ENCODE peak calls at places on chromosomes 16 and 17, in nine cellular contexts. One of them, this sample, is unnamed.

GRCh38 chr17:43702636-43703035 is 40.9 kb upstream of the MEOX1 start:
- DNase-seq in tibial nerve: no peak
- DNase-seq in AG04449: no peak
- DNase-seq in esophagus squamous epithelium: no peak
- DNase-seq in BE2C: peak; percentile 85
- DNase-seq in HFF-Myc: no peak
- DNase-seq in endodermal cell: peak; percentile 87
- DNase-seq in uterus: no peak
- DNase-seq in AG10803: no peak
- DNase-seq in this sample: no peak

GRCh38 chr17:31197991-31198390 is 99.0 kb downstream of the OMG start:
- DNase-seq in uterus: no peak
- DNase-seq in AG04449: no peak
- DNase-seq in endodermal cell: no peak
- DNase-seq in BE2C: no peak
- DNase-seq in tibial nerve: no peak
- DNase-seq in esophagus squamous epithelium: no peak
- DNase-seq in AG10803: peak; percentile 28
- DNase-seq in HFF-Myc: no peak
- DNase-seq in this sample: no peak

GRCh38 chr16:70685938-70686375 is at the start of gene MTSS2:
- DNase-seq in tibial nerve: peak; percentile 72
- DNase-seq in esophagus squamous epithelium: no peak
- DNase-seq in uterus: peak; percentile 90
- DNase-seq in HFF-Myc: no peak
- DNase-seq in BE2C: peak; percentile 90
- DNase-seq in endodermal cell: peak; percentile 93
- DNase-seq in AG04449: no peak
- DNase-seq in AG10803: peak; percentile 89
- DNase-seq in this sample: peak; percentile 87

GRCh38 chr17:42027961-42028790 is 8.3 kb downstream of the NKIRAS2 start:
- DNase-seq in AG04449: no peak
- DNase-seq in AG10803: no peak
- DNase-seq in uterus: no peak
- DNase-seq in endodermal cell: peak; percentile 94
- DNase-seq in BE2C: no peak
- DNase-seq in HFF-Myc: no peak
- DNase-seq in tibial nerve: no peak
- DNase-seq in esophagus squamous epithelium: no peak
- DNase-seq in this sample: no peak

GRCh38 chr16:67571464-67571863 is 9.1 kb downstream of the CTCF start:
- DNase-seq in tibial nerve: no peak
- DNase-seq in HFF-Myc: no peak
- DNase-seq in endodermal cell: no peak
- DNase-seq in BE2C: no peak
- DNase-seq in AG10803: peak; percentile 67
- DNase-seq in AG04449: no peak
- DNase-seq in esophagus squamous epithelium: no peak
- DNase-seq in uterus: no peak
- DNase-seq in this sample: no peak

GRCh38 chr17:43515641-43516040 is 30.5 kb downstream of the ETV4 start:
- DNase-seq in AG10803: peak; percentile 75
- DNase-seq in HFF-Myc: no peak
- DNase-seq in uterus: no peak
- DNase-seq in tibial nerve: no peak
- DNase-seq in AG04449: no peak
- DNase-seq in endodermal cell: no peak
- DNase-seq in esophagus squamous epithelium: no peak
- DNase-seq in BE2C: no peak
- DNase-seq in this sample: no peak

GRCh38 chr16:1264257-1265089 is 8.6 kb downstream of the TPSD1 start:
- DNase-seq in esophagus squamous epithelium: no peak
- DNase-seq in uterus: no peak
- DNase-seq in HFF-Myc: no peak
- DNase-seq in tibial nerve: no peak
- DNase-seq in BE2C: no peak
- DNase-seq in AG04449: no peak
- DNase-seq in endodermal cell: no peak
- DNase-seq in AG10803: no peak
- DNase-seq in this sample: no peak

GRCh38 chr16:84950906-84951305 is 60.4 kb downstream of the ZDHHC7 start:
- DNase-seq in AG04449: no peak
- DNase-seq in AG10803: no peak
- DNase-seq in esophagus squamous epithelium: no peak
- DNase-seq in endodermal cell: peak; percentile 69
- DNase-seq in tibial nerve: no peak
- DNase-seq in uterus: no peak
- DNase-seq in BE2C: peak; percentile 54
- DNase-seq in HFF-Myc: no peak
- DNase-seq in this sample: no peak

GRCh38 chr16:46482895-46483294 is 138.3 kb downstream of the SHCBP1 start:
- DNase-seq in HFF-Myc: no peak
- DNase-seq in endodermal cell: no peak
- DNase-seq in tibial nerve: no peak
- DNase-seq in esophagus squamous epithelium: no peak
- DNase-seq in AG04449: no peak
- DNase-seq in uterus: no peak
- DNase-seq in AG10803: no peak
- DNase-seq in BE2C: no peak
- DNase-seq in this sample: no peak

GRCh38 chr17:46053911-46054534 is 55.0 kb downstream of the STH start:
- DNase-seq in uterus: no peak
- DNase-seq in esophagus squamous epithelium: no peak
- DNase-seq in endodermal cell: no peak
- DNase-seq in AG04449: peak; percentile 21
- DNase-seq in BE2C: no peak
- DNase-seq in HFF-Myc: peak; percentile 52
- DNase-seq in tibial nerve: no peak
- DNase-seq in AG10803: peak; percentile 46
- DNase-seq in this sample: no peak

GRCh38 chr17:31903401-31903800 is 1.9 kb upstream of the UTP6 start:
- DNase-seq in tibial nerve: no peak
- DNase-seq in uterus: no peak
- DNase-seq in HFF-Myc: no peak
- DNase-seq in endodermal cell: no peak
- DNase-seq in AG10803: no peak
- DNase-seq in BE2C: no peak
- DNase-seq in esophagus squamous epithelium: no peak
- DNase-seq in AG04449: no peak
- DNase-seq in this sample: no peak

GRCh38 chr17:77352441-77352840 is 211.7 kb downstream of the SEC14L1 start:
- DNase-seq in endodermal cell: no peak
- DNase-seq in AG10803: no peak
- DNase-seq in HFF-Myc: no peak
- DNase-seq in uterus: no peak
- DNase-seq in AG04449: no peak
- DNase-seq in tibial nerve: no peak
- DNase-seq in BE2C: no peak
- DNase-seq in esophagus squamous epithelium: no peak
- DNase-seq in this sample: no peak

GRCh38 chr17:56914641-56915263 is 903 bp upstream of the TRIM25 start:
- DNase-seq in endodermal cell: no peak
- DNase-seq in tibial nerve: no peak
- DNase-seq in AG04449: no peak
- DNase-seq in HFF-Myc: no peak
- DNase-seq in uterus: no peak
- DNase-seq in esophagus squamous epithelium: no peak
- DNase-seq in AG10803: no peak
- DNase-seq in BE2C: no peak
- DNase-seq in this sample: no peak

DNA sequence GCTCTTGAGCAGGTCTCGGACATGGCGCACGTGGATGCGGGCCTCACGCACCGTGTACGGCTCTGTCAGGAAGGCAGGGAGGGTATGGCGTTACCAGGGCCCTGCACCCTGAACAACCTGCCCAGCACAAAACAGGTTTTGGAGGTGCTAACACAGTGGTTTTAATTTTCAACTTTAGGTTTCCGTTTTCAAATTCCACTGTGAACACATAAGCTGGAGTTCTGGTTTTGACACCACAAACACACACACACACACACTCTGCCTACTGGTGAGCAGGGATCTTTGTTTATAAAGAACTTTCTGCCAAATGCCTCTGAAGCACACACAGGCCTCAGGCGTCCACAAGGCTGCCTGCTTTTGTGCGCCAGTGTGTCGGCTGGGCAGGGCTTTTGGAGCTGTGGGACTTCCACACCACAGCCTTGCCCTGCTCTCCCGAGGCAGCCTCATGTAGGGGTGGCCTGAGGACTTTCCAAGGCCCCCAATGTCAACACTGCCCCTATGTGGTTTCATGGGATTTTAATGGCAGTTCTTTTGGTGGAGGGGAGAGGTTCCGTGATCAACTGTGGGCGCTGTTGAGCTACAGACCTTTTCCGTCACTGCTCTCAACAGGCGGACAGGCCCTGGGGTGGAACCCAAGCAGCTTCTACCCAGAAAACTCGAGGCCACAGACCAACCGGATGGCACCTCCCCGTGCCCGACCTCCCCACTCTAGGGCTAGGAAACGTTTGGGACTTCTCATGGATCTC is 9.4 kb downstream of the CLUH start:
- DNase-seq in uterus: peak; percentile 8
- DNase-seq in BE2C: no peak
- DNase-seq in AG04449: no peak
- DNase-seq in endodermal cell: peak; percentile 75
- DNase-seq in HFF-Myc: no peak
- DNase-seq in esophagus squamous epithelium: no peak
- DNase-seq in tibial nerve: no peak
- DNase-seq in AG10803: no peak
- DNase-seq in this sample: peak; percentile 11
- H3K4me3 ChIP-seq in uterus: no peak overlapping the region
- H3K4me3 ChIP-seq in BE2C: no peak overlapping the region
- H3K4me3 ChIP-seq in AG04449: no peak overlapping the region
- H3K4me3 ChIP-seq in endodermal cell: no peak overlapping the region
- H3K4me3 ChIP-seq in HFF-Myc: no peak overlapping the region
- H3K4me3 ChIP-seq in esophagus squamous epithelium: no peak overlapping the region
- H3K4me3 ChIP-seq in tibial nerve: no peak overlapping the region
- H3K4me3 ChIP-seq in AG10803: no peak overlapping the region
- H3K4me3 ChIP-seq in this sample: no peak overlapping the region

GRCh38 chr16:50497592-50497991 is 50.6 kb upstream of the NKD1 start:
- DNase-seq in HFF-Myc: no peak
- DNase-seq in esophagus squamous epithelium: no peak
- DNase-seq in uterus: no peak
- DNase-seq in endodermal cell: peak; percentile 29
- DNase-seq in tibial nerve: no peak
- DNase-seq in AG04449: peak; percentile 0
- DNase-seq in BE2C: no peak
- DNase-seq in AG10803: peak; percentile 77
- DNase-seq in this sample: no peak

GRCh38 chr16:50496990-50497389 is 51.2 kb upstream of the NKD1 start:
- DNase-seq in BE2C: no peak
- DNase-seq in esophagus squamous epithelium: no peak
- DNase-seq in AG04449: no peak
- DNase-seq in HFF-Myc: no peak
- DNase-seq in endodermal cell: no peak
- DNase-seq in uterus: no peak
- DNase-seq in AG10803: no peak
- DNase-seq in tibial nerve: no peak
- DNase-seq in this sample: no peak

GRCh38 chr16:50499254-50499653 is 48.9 kb upstream of the NKD1 start:
- DNase-seq in uterus: no peak
- DNase-seq in AG04449: no peak
- DNase-seq in esophagus squamous epithelium: no peak
- DNase-seq in HFF-Myc: no peak
- DNase-seq in tibial nerve: no peak
- DNase-seq in BE2C: no peak
- DNase-seq in endodermal cell: peak; percentile 19
- DNase-seq in AG10803: no peak
- DNase-seq in this sample: no peak

GRCh38 chr16:50500171-50500874 is 47.9 kb upstream of the NKD1 start:
- DNase-seq in AG10803: no peak
- DNase-seq in endodermal cell: peak; percentile 28
- DNase-seq in tibial nerve: no peak
- DNase-seq in HFF-Myc: no peak
- DNase-seq in AG04449: no peak
- DNase-seq in uterus: no peak
- DNase-seq in esophagus squamous epithelium: no peak
- DNase-seq in BE2C: no peak
- DNase-seq in this sample: no peak

DNA sequence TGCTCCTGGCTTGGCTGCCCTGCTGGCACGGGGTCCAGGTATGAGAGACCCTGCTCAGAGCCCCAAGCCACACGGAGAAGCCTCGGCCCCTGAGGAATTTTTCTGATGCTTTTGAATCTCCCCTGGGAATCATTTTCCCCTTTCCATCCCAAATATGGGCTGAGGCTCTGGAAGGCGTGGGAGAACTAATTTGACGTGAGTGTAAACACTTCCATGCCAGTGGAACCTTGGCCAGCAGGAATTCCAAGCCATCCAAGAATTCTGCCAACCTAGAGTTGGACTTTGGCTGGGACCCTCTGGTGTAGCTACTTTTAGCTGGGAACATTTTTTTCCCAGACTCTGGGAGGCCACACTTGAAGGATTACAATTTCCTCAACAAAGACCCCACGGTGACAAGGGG is 49.4 kb upstream of the NKD1 start:
- DNase-seq in BE2C: no peak
- DNase-seq in uterus: no peak
- DNase-seq in AG04449: no peak
- DNase-seq in tibial nerve: no peak
- DNase-seq in esophagus squamous epithelium: no peak
- DNase-seq in AG10803: peak; percentile 47
- DNase-seq in endodermal cell: peak; percentile 35
- DNase-seq in HFF-Myc: no peak
- DNase-seq in this sample: no peak
- TF ChIP-seq CTCF in BE2C: no peak
- TF ChIP-seq CTCF in uterus: no peak
- TF ChIP-seq CTCF in AG04449: no peak
- TF ChIP-seq CTCF in tibial nerve: no peak
- TF ChIP-seq CTCF in esophagus squamous epithelium: no peak
- TF ChIP-seq CTCF in AG10803: no peak
- TF ChIP-seq CTCF in endodermal cell: no peak
- TF ChIP-seq CTCF in HFF-Myc: no peak
- TF ChIP-seq CTCF in this sample: no peak

DNA sequence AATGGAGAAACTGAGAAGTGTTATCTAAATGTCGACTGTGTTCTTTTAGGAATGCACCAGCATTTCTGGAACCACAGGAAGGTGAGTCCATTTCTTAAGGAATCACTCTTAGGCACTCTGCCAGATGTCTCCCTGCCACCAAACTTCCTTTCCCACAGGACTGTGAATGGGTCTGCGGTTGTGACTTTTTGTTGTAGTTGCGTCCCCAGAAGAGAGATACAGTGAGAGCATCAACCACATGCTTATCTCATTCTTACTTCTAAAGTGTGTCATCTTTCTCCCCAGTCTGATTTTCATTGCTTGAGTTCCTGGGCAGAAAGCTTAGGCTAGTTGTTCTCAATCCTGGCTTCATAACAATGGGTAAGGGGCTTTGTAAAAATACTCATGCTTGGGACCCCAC is 13.4 kb downstream of the ITPRIPL2 start:
- DNase-seq in AG04449: no peak
- DNase-seq in tibial nerve: no peak
- DNase-seq in uterus: no peak
- DNase-seq in endodermal cell: no peak
- DNase-seq in BE2C: no peak
- DNase-seq in AG10803: no peak
- DNase-seq in HFF-Myc: no peak
- DNase-seq in esophagus squamous epithelium: no peak
- DNase-seq in this sample: no peak
- H3K4me3 ChIP-seq in AG04449: no peak overlapping the region
- H3K4me3 ChIP-seq in tibial nerve: no peak overlapping the region
- H3K4me3 ChIP-seq in uterus: no peak overlapping the region
- H3K4me3 ChIP-seq in endodermal cell: no peak overlapping the region
- H3K4me3 ChIP-seq in BE2C: no peak overlapping the region
- H3K4me3 ChIP-seq in AG10803: no peak overlapping the region
- H3K4me3 ChIP-seq in HFF-Myc: no peak overlapping the region
- H3K4me3 ChIP-seq in esophagus squamous epithelium: no peak overlapping the region
- H3K4me3 ChIP-seq in this sample: no peak overlapping the region

GRCh38 chr17:80361495-80362220 is 53.3 kb upstream of the ENDOV start:
- DNase-seq in endodermal cell: peak; percentile 93
- DNase-seq in tibial nerve: no peak
- DNase-seq in HFF-Myc: no peak
- DNase-seq in AG10803: no peak
- DNase-seq in esophagus squamous epithelium: no peak
- DNase-seq in AG04449: no peak
- DNase-seq in uterus: no peak
- DNase-seq in BE2C: peak; percentile 56
- DNase-seq in this sample: no peak
- TF ChIP-seq CTCF in endodermal cell: peak; percentile 82
- TF ChIP-seq CTCF in tibial nerve: no peak
- TF ChIP-seq CTCF in HFF-Myc: peak; percentile 39
- TF ChIP-seq CTCF in AG10803: peak; percentile 40
- TF ChIP-seq CTCF in esophagus squamous epithelium: peak; percentile 16
- TF ChIP-seq CTCF in AG04449: peak; percentile 41
- TF ChIP-seq CTCF in uterus: peak; percentile 22
- TF ChIP-seq CTCF in BE2C: peak; percentile 65
- TF ChIP-seq CTCF in this sample: peak; percentile 36